ENCODE peak calls at places on chromosomes 1 and 21, in seven cellular contexts. A is HuH-7.5, V is Kasumi-1, K is fibroblast of lung, L is head of caudate nucleus, Y is amniotic stem cell, D is germinal center. X is an unnamed sample.
A peak's percentile ranks its signal among the peaks of the same experiment; 100 is the strongest.

GRCh38 chr1:24714859-24715520 is 30.3 kb upstream of the CLIC4 start:
- DNase-seq in A (no peak), V (no peak), K (peak; percentile 93), L (peak; percentile 92), Y (no peak), D (no peak), X (no peak)

GRCh38 chr1:30225336-30225735 is 498.0 kb downstream of the MATN1 start:
- DNase-seq in A (no peak), V (no peak), K (no peak), L (no peak), Y (no peak), D (no peak), X (no peak)

GRCh38 chr1:160264795-160265307 is 2.5 kb upstream of the DCAF8 start:
- DNase-seq in A (no peak), V (no peak), K (no peak), L (no peak), Y (no peak), D (no peak), X (no peak)

GRCh38 chr1:59738152-59738551 is 76.6 kb upstream of the HOOK1 start:
- DNase-seq in A (no peak), V (no peak), K (peak; percentile 78), L (no peak), Y (peak; percentile 56), D (no peak), X (no peak)

GRCh38 chr21:45303111-45303615 is 15.5 kb upstream of the POFUT2 start:
- DNase-seq in A (no peak), V (no peak), K (no peak), L (no peak), Y (no peak), D (no peak), X (no peak)

GRCh38 chr1:194447635-194448034 is 1261.2 kb upstream of the B3GALT2 start:
- DNase-seq in A (no peak), V (no peak), K (peak; percentile 86), L (no peak), Y (no peak), D (no peak), X (no peak)

GRCh38 chr1:203051841-203052324 is 25.6 kb downstream of the PPFIA4 start:
- DNase-seq in A (no peak), V (no peak), K (no peak), L (no peak), Y (no peak), D (no peak), X (no peak)

GRCh38 chr1:239426821-239427495 is 40.6 kb downstream of the CHRM3 start:
- DNase-seq in A (no peak), V (no peak), K (peak; percentile 23), L (peak; percentile 64), Y (no peak), D (no peak), X (no peak)

GRCh38 chr1:48196168-48196716 is 26.3 kb upstream of the SLC5A9 start:
- DNase-seq in A (no peak), V (peak; percentile 44), K (no peak), L (no peak), Y (no peak), D (no peak), X (no peak)

GRCh38 chr1:21596179-21596578 is 73.0 kb downstream of the RAP1GAP start:
- DNase-seq in A (no peak), V (no peak), K (no peak), L (no peak), Y (no peak), D (no peak), X (no peak)

GRCh38 chr1:165257969-165258459 is 98.5 kb downstream of the LMX1A start:
- DNase-seq in A (peak; percentile 56), V (peak; percentile 4), K (peak; percentile 0), L (peak; percentile 66), Y (no peak), D (peak; percentile 35), X (peak; percentile 84)

GRCh38 chr21:22224261-22224660 is 1226.1 kb downstream of the NCAM2 start:
- DNase-seq in A (no peak), V (no peak), K (no peak), L (no peak), Y (no peak), D (no peak), X (no peak)

GRCh38 chr1:186486061-186486460 is 25.1 kb upstream of the PDC start:
- DNase-seq in A (no peak), V (no peak), K (no peak), L (no peak), Y (no peak), D (no peak), X (no peak)

GRCh38 chr1:204314209-204314892 is 45.4 kb downstream of the PLEKHA6 start:
- DNase-seq in A (no peak), V (no peak), K (no peak), L (no peak), Y (no peak), D (peak; percentile 48), X (peak; percentile 71)

GRCh38 chr1:67647036-67647798 is 37.8 kb upstream of the GADD45A start:
- DNase-seq in A (no peak), V (no peak), K (peak; percentile 52), L (no peak), Y (no peak), D (no peak), X (no peak)

GRCh38 chr1:172948457-172948856 is 102.3 kb downstream of the TNFSF18 start:
- DNase-seq in A (no peak), V (no peak), K (peak; percentile 93), L (no peak), Y (peak; percentile 70), D (no peak), X (no peak)

GRCh38 chr1:173476664-173477285 is 360 bp upstream of the PRDX6 start:
- DNase-seq in A (peak; percentile 88), V (peak; percentile 88), K (peak; percentile 84), L (peak; percentile 97), Y (peak; percentile 90), D (peak; percentile 94), X (peak; percentile 94)